ENCODE peak calls at places on chromosomes 5 and 9, in ten cellular contexts. S is HuH-7; F is kidney; X is T-helper 17 cell; R is NCI-H2171; Q is ELR; T is smooth muscle cell of the brain vasculature; B is H7; O is foreskin fibroblast; D is activated CD8-positive, alpha-beta memory T cell treated with anti-CD3 and anti-CD28 coated beads for 1 hour. V is an unnamed sample.

GRCh38 chr9:79020266-79020665 is 551.5 kb upstream of the TLE4 start:
- DNase-seq in S (no peak), F (no peak), X (no peak), R (peak; percentile 78), Q (no peak), T (no peak), B (no peak), O (no peak), D (no peak), V (peak; percentile 96)

GRCh38 chr9:69223605-69224004 is 49.5 kb downstream of the TJP2 start:
- DNase-seq in S (peak; percentile 81), F (no peak), X (no peak), R (no peak), Q (peak; percentile 85), T (peak; percentile 32), B (peak; percentile 76), O (peak; percentile 83), D (no peak), V (no peak)

GRCh38 chr5:22986281-22986680 is 133.1 kb upstream of the CDH12 start:
- DNase-seq in S (no peak), F (no peak), X (no peak), R (no peak), Q (no peak), T (no peak), B (no peak), O (no peak), D (no peak), V (no peak)

GRCh38 chr5:116861662-116862061 is 287.0 kb upstream of the SEMA6A start:
- DNase-seq in S (no peak), F (no peak), X (no peak), R (no peak), Q (no peak), T (no peak), B (no peak), O (no peak), D (no peak), V (no peak)

GRCh38 chr5:43367909-43368648 is 44.1 kb downstream of the CCL28 start:
- DNase-seq in S (no peak), F (no peak), X (no peak), R (no peak), Q (peak; percentile 4), T (no peak), B (no peak), O (peak; percentile 27), D (no peak), V (no peak)

GRCh38 chr5:150641006-150641570 is 628 bp downstream of the SYNPO start:
- DNase-seq in S (no peak), F (peak; percentile 88), X (no peak), R (no peak), Q (peak; percentile 86), T (no peak), B (no peak), O (peak; percentile 67), D (no peak), V (no peak)

GRCh38 chr9:91407580-91408275 is 15.9 kb downstream of the NFIL3 start:
- DNase-seq in S (no peak), F (no peak), X (no peak), R (no peak), Q (peak; percentile 42), T (no peak), B (no peak), O (no peak), D (no peak), V (no peak)

GRCh38 chr9:27888661-27889295 is 315.5 kb upstream of the C9orf72 start:
- DNase-seq in S (peak; percentile 9), F (no peak), X (no peak), R (no peak), Q (peak; percentile 10), T (no peak), B (peak; percentile 44), O (no peak), D (no peak), V (peak; percentile 7)

GRCh38 chr5:91367374-91367773 is 15.7 kb downstream of the ARRDC3 start:
- DNase-seq in S (no peak), F (no peak), X (no peak), R (no peak), Q (no peak), T (no peak), B (no peak), O (peak; percentile 25), D (no peak), V (no peak)

GRCh38 chr5:126274396-126274795 is 148.8 kb upstream of the GRAMD2B start:
- DNase-seq in S (no peak), F (no peak), X (no peak), R (peak; percentile 57), Q (no peak), T (no peak), B (no peak), O (no peak), D (no peak), V (peak; percentile 14)

GRCh38 chr9:132797861-132798659 is 80.0 kb downstream of the AK8 start:
- DNase-seq in S (no peak), F (peak; percentile 59), X (no peak), R (no peak), Q (peak; percentile 15), T (no peak), B (no peak), O (peak; percentile 56), D (no peak), V (no peak)

GRCh38 chr9:81619353-81620008 is 69.9 kb downstream of the TLE1 start:
- DNase-seq in S (no peak), F (no peak), X (no peak), R (no peak), Q (peak; percentile 49), T (no peak), B (no peak), O (peak; percentile 91), D (no peak), V (peak; percentile 7)

GRCh38 chr5:66814146-66814991 is 218.2 kb downstream of the MAST4 start:
- DNase-seq in S (peak; percentile 50), F (no peak), X (no peak), R (peak; percentile 22), Q (peak; percentile 66), T (no peak), B (peak; percentile 56), O (peak; percentile 76), D (no peak), V (peak; percentile 21)

GRCh38 chr9:127697575-127697974 is 9.2 kb upstream of the CFAP157 start:
- DNase-seq in S (no peak), F (no peak), X (no peak), R (no peak), Q (no peak), T (no peak), B (no peak), O (no peak), D (no peak), V (no peak)

GRCh38 chr5:155728857-155729683 is 597.9 kb upstream of the SGCD start:
- DNase-seq in S (no peak), F (peak; percentile 47), X (no peak), R (peak; percentile 45), Q (no peak), T (no peak), B (peak; percentile 67), O (peak; percentile 4), D (no peak), V (peak; percentile 71)

GRCh38 chr9:132826131-132826530 is 52.0 kb downstream of the AK8 start:
- DNase-seq in S (no peak), F (peak; percentile 64), X (no peak), R (no peak), Q (no peak), T (no peak), B (no peak), O (no peak), D (no peak), V (no peak)

GRCh38 chr5:98258939-98259338 is 514.5 kb upstream of the RGMB start:
- DNase-seq in S (no peak), F (no peak), X (no peak), R (no peak), Q (no peak), T (no peak), B (no peak), O (no peak), D (no peak), V (no peak)